ENCODE peak calls at places on chromosomes 5 and 9, in six cellular contexts. One of them, this sample, is unnamed.
A peak's percentile ranks its signal among the peaks of the same experiment; 100 is the strongest.

GRCh38 chr5:140324041-140324833 is 21.3 kb upstream of the PFDN1 start:
- DNase-seq in astrocyte: peak; percentile 41
- DNase-seq in cardiac muscle cell: no peak
- DNase-seq in IMR-90: peak; percentile 59
- DNase-seq in esophagus squamous epithelium: no peak
- DNase-seq in kidney: no peak
- DNase-seq in this sample: peak; percentile 84

GRCh38 chr9:16133556-16134227 is 580.8 kb downstream of the CCDC171 start:
- DNase-seq in kidney: peak; percentile 76
- DNase-seq in cardiac muscle cell: peak; percentile 82
- DNase-seq in esophagus squamous epithelium: no peak
- DNase-seq in IMR-90: peak; percentile 48
- DNase-seq in astrocyte: peak; percentile 86
- DNase-seq in this sample: peak; percentile 85

GRCh38 chr5:32357678-32358077 is 44.9 kb upstream of the MTMR12 start:
- DNase-seq in IMR-90: no peak
- DNase-seq in astrocyte: no peak
- DNase-seq in kidney: no peak
- DNase-seq in cardiac muscle cell: no peak
- DNase-seq in esophagus squamous epithelium: no peak
- DNase-seq in this sample: no peak

GRCh38 chr5:139389701-139390638 is at the start of gene MZB1:
- DNase-seq in cardiac muscle cell: no peak
- DNase-seq in kidney: no peak
- DNase-seq in esophagus squamous epithelium: no peak
- DNase-seq in IMR-90: no peak
- DNase-seq in astrocyte: no peak
- DNase-seq in this sample: peak; percentile 47

GRCh38 chr5:87260604-87261200 is 7.0 kb upstream of the RASA1 start:
- DNase-seq in astrocyte: no peak
- DNase-seq in IMR-90: no peak
- DNase-seq in kidney: no peak
- DNase-seq in cardiac muscle cell: no peak
- DNase-seq in esophagus squamous epithelium: no peak
- DNase-seq in this sample: no peak

GRCh38 chr5:175202461-175203065 is 241.4 kb downstream of the DRD1 start:
- DNase-seq in kidney: no peak
- DNase-seq in IMR-90: peak; percentile 71
- DNase-seq in cardiac muscle cell: peak; percentile 46
- DNase-seq in astrocyte: peak; percentile 79
- DNase-seq in esophagus squamous epithelium: no peak
- DNase-seq in this sample: no peak

GRCh38 chr5:62718368-62718767 is 139.7 kb downstream of the LRRC70 start:
- DNase-seq in astrocyte: no peak
- DNase-seq in IMR-90: no peak
- DNase-seq in esophagus squamous epithelium: no peak
- DNase-seq in kidney: no peak
- DNase-seq in cardiac muscle cell: no peak
- DNase-seq in this sample: peak; percentile 73

GRCh38 chr9:94827584-94828304 is 101.2 kb downstream of the AOPEP start:
- DNase-seq in cardiac muscle cell: no peak
- DNase-seq in astrocyte: peak; percentile 71
- DNase-seq in IMR-90: peak; percentile 52
- DNase-seq in esophagus squamous epithelium: no peak
- DNase-seq in kidney: no peak
- DNase-seq in this sample: peak; percentile 7

GRCh38 chr9:34465468-34465867 is 6.9 kb downstream of the DNAI1 start:
- DNase-seq in esophagus squamous epithelium: no peak
- DNase-seq in kidney: no peak
- DNase-seq in IMR-90: no peak
- DNase-seq in astrocyte: no peak
- DNase-seq in cardiac muscle cell: no peak
- DNase-seq in this sample: no peak

GRCh38 chr5:175321927-175322532 is 122.0 kb downstream of the DRD1 start:
- DNase-seq in cardiac muscle cell: peak; percentile 92
- DNase-seq in astrocyte: peak; percentile 26
- DNase-seq in IMR-90: peak; percentile 45
- DNase-seq in kidney: no peak
- DNase-seq in esophagus squamous epithelium: no peak
- DNase-seq in this sample: peak; percentile 90

GRCh38 chr5:59099270-59099994 is 516.6 kb downstream of the RAB3C start:
- DNase-seq in IMR-90: peak; percentile 96
- DNase-seq in astrocyte: peak; percentile 86
- DNase-seq in cardiac muscle cell: no peak
- DNase-seq in esophagus squamous epithelium: no peak
- DNase-seq in kidney: no peak
- DNase-seq in this sample: no peak

GRCh38 chr9:134179918-134180785 is 15.8 kb upstream of the RNU6ATAC start:
- DNase-seq in IMR-90: no peak
- DNase-seq in cardiac muscle cell: no peak
- DNase-seq in kidney: peak; percentile 63
- DNase-seq in esophagus squamous epithelium: no peak
- DNase-seq in astrocyte: no peak
- DNase-seq in this sample: peak; percentile 36

GRCh38 chr9:138103824-138104206 is 226.2 kb downstream of the CACNA1B start:
- DNase-seq in cardiac muscle cell: no peak
- DNase-seq in kidney: peak; percentile 65
- DNase-seq in IMR-90: no peak
- DNase-seq in astrocyte: no peak
- DNase-seq in esophagus squamous epithelium: no peak
- DNase-seq in this sample: peak; percentile 35

GRCh38 chr9:73869261-73869660 is 627.9 kb upstream of the RORB start:
- DNase-seq in IMR-90: no peak
- DNase-seq in cardiac muscle cell: no peak
- DNase-seq in esophagus squamous epithelium: no peak
- DNase-seq in kidney: no peak
- DNase-seq in astrocyte: peak; percentile 82
- DNase-seq in this sample: no peak

GRCh38 chr5:180050106-180050929 is 21.2 kb downstream of the RNF130 start:
- DNase-seq in cardiac muscle cell: no peak
- DNase-seq in kidney: no peak
- DNase-seq in esophagus squamous epithelium: no peak
- DNase-seq in astrocyte: no peak
- DNase-seq in IMR-90: no peak
- DNase-seq in this sample: no peak

GRCh38 chr5:130995254-130995515 is 169.9 kb downstream of the HINT1 start:
- DNase-seq in cardiac muscle cell: no peak
- DNase-seq in kidney: no peak
- DNase-seq in IMR-90: no peak
- DNase-seq in astrocyte: no peak
- DNase-seq in esophagus squamous epithelium: no peak
- DNase-seq in this sample: no peak

GRCh38 chr5:106522296-106522695 is 1148.4 kb downstream of the EFNA5 start:
- DNase-seq in kidney: no peak
- DNase-seq in astrocyte: no peak
- DNase-seq in IMR-90: no peak
- DNase-seq in cardiac muscle cell: no peak
- DNase-seq in esophagus squamous epithelium: no peak
- DNase-seq in this sample: no peak

GRCh38 chr5:73431204-73431851 is 17.2 kb downstream of the FOXD1 start:
- DNase-seq in astrocyte: no peak
- DNase-seq in esophagus squamous epithelium: no peak
- DNase-seq in IMR-90: no peak
- DNase-seq in kidney: no peak
- DNase-seq in cardiac muscle cell: no peak
- DNase-seq in this sample: no peak

GRCh38 chr5:62731011-62731410 is 152.4 kb downstream of the LRRC70 start:
- DNase-seq in IMR-90: no peak
- DNase-seq in kidney: no peak
- DNase-seq in cardiac muscle cell: no peak
- DNase-seq in esophagus squamous epithelium: no peak
- DNase-seq in astrocyte: no peak
- DNase-seq in this sample: no peak

GRCh38 chr5:170651902-170652301 is 131.6 kb upstream of the GABRP start:
- DNase-seq in cardiac muscle cell: no peak
- DNase-seq in IMR-90: no peak
- DNase-seq in kidney: no peak
- DNase-seq in astrocyte: no peak
- DNase-seq in esophagus squamous epithelium: no peak
- DNase-seq in this sample: peak; percentile 41

GRCh38 chr5:137649228-137649890 is 86.5 kb downstream of the KLHL3 start:
- DNase-seq in cardiac muscle cell: peak; percentile 52
- DNase-seq in esophagus squamous epithelium: no peak
- DNase-seq in IMR-90: peak; percentile 60
- DNase-seq in astrocyte: peak; percentile 44
- DNase-seq in kidney: no peak
- DNase-seq in this sample: no peak

GRCh38 chr5:175671013-175671412 is 13.1 kb downstream of the HRH2 start:
- DNase-seq in astrocyte: no peak
- DNase-seq in IMR-90: no peak
- DNase-seq in esophagus squamous epithelium: no peak
- DNase-seq in kidney: no peak
- DNase-seq in cardiac muscle cell: peak; percentile 40
- DNase-seq in this sample: no peak

GRCh38 chr9:6443661-6444060 is 30.7 kb downstream of the UHRF2 start:
- DNase-seq in astrocyte: no peak
- DNase-seq in kidney: no peak
- DNase-seq in IMR-90: no peak
- DNase-seq in esophagus squamous epithelium: no peak
- DNase-seq in cardiac muscle cell: no peak
- DNase-seq in this sample: no peak

GRCh38 chr9:36812556-36812955 is 221.5 kb downstream of the PAX5 start:
- DNase-seq in esophagus squamous epithelium: no peak
- DNase-seq in cardiac muscle cell: no peak
- DNase-seq in IMR-90: no peak
- DNase-seq in kidney: no peak
- DNase-seq in astrocyte: no peak
- DNase-seq in this sample: no peak

GRCh38 chr5:25618821-25619220 is 974.0 kb upstream of the CDH10 start:
- DNase-seq in kidney: no peak
- DNase-seq in esophagus squamous epithelium: no peak
- DNase-seq in IMR-90: no peak
- DNase-seq in cardiac muscle cell: no peak
- DNase-seq in astrocyte: no peak
- DNase-seq in this sample: no peak

DNA sequence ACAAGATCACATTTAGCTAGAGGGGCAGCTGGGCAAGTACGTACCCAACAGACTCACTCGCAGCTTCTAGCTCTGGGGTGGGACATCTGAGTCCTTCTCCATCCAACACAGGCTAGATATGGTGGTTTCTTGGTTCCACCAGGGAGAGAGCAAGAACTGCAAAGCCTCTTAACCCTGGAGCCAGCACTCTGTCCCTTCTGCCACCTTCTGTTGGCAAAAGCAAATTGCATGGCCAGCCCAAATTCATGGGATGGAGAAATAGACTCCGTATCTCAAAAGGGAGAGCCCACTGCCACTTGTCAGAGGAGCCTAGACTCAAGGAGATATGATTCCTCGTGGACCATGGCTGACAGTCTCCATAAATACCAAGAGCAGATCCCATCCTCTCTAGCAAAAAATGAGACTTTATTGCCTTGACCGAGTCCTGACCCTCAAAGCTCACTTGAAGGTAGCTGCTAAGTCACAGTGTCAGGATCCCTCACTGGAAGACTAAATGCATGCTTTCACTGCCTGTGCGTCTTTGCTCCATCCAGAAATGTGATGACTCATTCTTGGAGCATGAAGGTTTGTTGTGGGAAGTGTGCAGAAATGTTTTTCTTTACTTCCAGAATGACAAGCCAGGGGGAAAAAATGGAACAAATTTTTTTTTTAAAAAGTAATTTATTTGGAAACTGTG is 28.8 kb upstream of the ROR2 start:
- DNase-seq in astrocyte: peak; percentile 91
- DNase-seq in IMR-90: peak; percentile 93
- DNase-seq in kidney: no peak
- DNase-seq in esophagus squamous epithelium: no peak
- DNase-seq in cardiac muscle cell: peak; percentile 56
- DNase-seq in this sample: peak; percentile 88
- TF ChIP-seq CTCF in astrocyte: peak; percentile 36
- TF ChIP-seq CTCF in IMR-90: peak; percentile 49
- TF ChIP-seq CTCF in kidney: peak; percentile 30
- TF ChIP-seq CTCF in esophagus squamous epithelium: peak; percentile 10
- TF ChIP-seq CTCF in cardiac muscle cell: peak; percentile 52
- TF ChIP-seq CTCF in this sample: peak; percentile 84

DNA sequence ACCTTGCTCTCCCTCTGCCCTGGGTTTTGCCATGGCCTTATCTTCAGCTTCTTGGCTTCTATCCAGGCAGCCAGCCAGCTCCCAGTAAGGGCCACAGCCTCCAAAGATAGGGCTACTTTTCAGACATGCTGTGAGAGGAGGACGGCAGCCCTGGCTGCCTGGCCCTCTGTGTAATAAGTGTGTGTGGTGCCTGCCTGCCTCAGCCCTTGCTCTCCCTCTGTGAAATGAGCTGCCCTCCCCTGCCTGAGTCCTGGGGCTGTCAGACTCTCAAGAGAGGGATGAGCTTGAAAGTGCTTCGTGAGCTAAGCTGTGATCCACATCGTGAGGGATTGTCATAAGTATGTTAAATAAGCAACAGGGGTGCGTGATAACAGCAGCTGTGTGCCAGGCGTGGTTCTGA is 8.1 kb downstream of the NDST1 start:
- DNase-seq in esophagus squamous epithelium: no peak
- DNase-seq in astrocyte: peak; percentile 63
- DNase-seq in kidney: no peak
- DNase-seq in IMR-90: peak; percentile 85
- DNase-seq in cardiac muscle cell: peak; percentile 94
- DNase-seq in this sample: no peak
- H3K4me1 ChIP-seq in esophagus squamous epithelium: peaks cover 99% of the 10 kb centered on the region
- H3K4me1 ChIP-seq in astrocyte: peaks cover 65% of the 10 kb centered on the region
- H3K4me1 ChIP-seq in kidney: peaks cover 36% of the 10 kb centered on the region
- H3K4me1 ChIP-seq in IMR-90: peaks cover 41% of the 10 kb centered on the region
- H3K4me1 ChIP-seq in cardiac muscle cell: peaks cover 35% of the 10 kb centered on the region
- H3K4me1 ChIP-seq in this sample: peaks cover 15% of the 10 kb centered on the region

GRCh38 chr9:38392235-38393127 is at the start of gene ALDH1B1:
- DNase-seq in cardiac muscle cell: peak; percentile 93
- DNase-seq in astrocyte: peak; percentile 73
- DNase-seq in IMR-90: peak; percentile 82
- DNase-seq in kidney: peak; percentile 96
- DNase-seq in esophagus squamous epithelium: no peak
- DNase-seq in this sample: peak; percentile 96
- TF ChIP-seq CTCF in cardiac muscle cell: peak; percentile 33
- TF ChIP-seq CTCF in astrocyte: no peak
- TF ChIP-seq CTCF in IMR-90: peak; percentile 21
- TF ChIP-seq CTCF in kidney: no peak
- TF ChIP-seq CTCF in esophagus squamous epithelium: no peak
- TF ChIP-seq CTCF in this sample: peak; percentile 47

DNA sequence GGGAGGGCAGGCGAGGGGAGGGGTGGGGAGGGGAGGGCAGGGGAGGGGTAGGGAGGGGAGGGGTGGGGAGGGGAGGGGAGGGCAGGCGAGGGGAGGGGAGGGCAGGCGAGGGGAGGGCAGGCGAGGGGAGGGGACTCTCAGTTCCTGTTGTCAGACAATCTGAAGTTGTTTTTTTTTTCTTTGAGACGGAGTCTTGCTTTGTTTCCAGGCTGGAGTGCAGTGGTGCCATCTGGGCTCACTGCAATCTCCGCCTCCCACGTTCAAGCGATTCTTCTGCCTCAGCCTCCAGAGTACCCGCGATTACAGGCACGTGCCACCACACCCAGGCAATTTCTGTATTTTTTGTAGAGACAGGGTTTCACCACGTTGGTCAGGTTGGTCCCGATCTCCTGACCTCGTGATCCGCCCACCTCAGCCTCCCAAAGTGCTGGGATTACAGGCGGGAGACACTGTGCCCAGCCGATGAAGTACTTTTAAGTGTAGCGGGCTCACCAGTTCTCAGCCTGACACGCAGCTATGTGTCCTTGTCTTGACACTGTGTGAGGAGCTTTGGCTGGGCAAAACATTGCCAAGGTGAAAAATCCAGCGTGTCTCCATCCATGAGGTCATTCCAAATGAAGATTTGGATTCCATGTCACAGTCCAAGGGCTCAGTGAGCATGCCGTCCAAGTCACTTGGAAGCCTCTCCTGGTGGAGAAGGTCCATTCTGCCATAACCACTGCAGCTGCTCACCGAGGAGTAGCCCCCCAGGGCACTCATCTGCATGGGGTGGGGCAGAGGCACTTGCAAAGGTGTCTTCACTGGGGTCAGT is 32.1 kb downstream of the OR2V1 start:
- DNase-seq in cardiac muscle cell: no peak
- DNase-seq in IMR-90: no peak
- DNase-seq in kidney: no peak
- DNase-seq in astrocyte: no peak
- DNase-seq in esophagus squamous epithelium: no peak
- DNase-seq in this sample: peak; percentile 63
- H3K4me1 ChIP-seq in cardiac muscle cell: no peaks in the 10 kb centered on the region
- H3K4me1 ChIP-seq in IMR-90: peaks cover 2% of the 10 kb centered on the region
- H3K4me1 ChIP-seq in kidney: no peaks in the 10 kb centered on the region
- H3K4me1 ChIP-seq in astrocyte: no peaks in the 10 kb centered on the region
- H3K4me1 ChIP-seq in esophagus squamous epithelium: peaks cover 9% of the 10 kb centered on the region
- H3K4me1 ChIP-seq in this sample: no peaks in the 10 kb centered on the region